ENCODE peak calls at places on chromosome 7, in nine cellular contexts. D is prostate gland, Y is HCT116, O is stomach, S is endothelial cell of umbilical vein, U is right lobe of liver, P is Peyer's patch, X is heart left ventricle, T is suprapubic skin. F is an unnamed sample.
A peak's percentile ranks its signal among the peaks of the same experiment; 100 is the strongest.

GRCh38 chr7:100736671-100737070 is 3.3 kb downstream of the ZAN start:
- DNase-seq in P (no peak), U (no peak), T (no peak), D (no peak), Y (no peak), X (no peak), S (no peak), O (no peak), F (no peak)

GRCh38 chr7:1975581-1975980 is 257.2 kb downstream of the MAD1L1 start:
- DNase-seq in D (no peak), P (no peak), Y (no peak), U (no peak), S (no peak), T (peak; percentile 46), O (no peak), X (no peak), F (no peak)

GRCh38 chr7:17651926-17652385 is 288.3 kb downstream of the SNX13 start:
- DNase-seq in Y (no peak), X (peak; percentile 38), S (peak; percentile 37), T (no peak), D (no peak), O (no peak), U (no peak), P (no peak), F (no peak)

GRCh38 chr7:115087437-115087836 is 165.5 kb downstream of the MDFIC start:
- DNase-seq in X (peak; percentile 32), T (no peak), D (no peak), U (peak; percentile 51), S (peak; percentile 97), P (no peak), Y (peak; percentile 29), O (no peak), F (no peak)

GRCh38 chr7:36301914-36302771 is 87.5 kb upstream of the ANLN start:
- DNase-seq in P (no peak), U (no peak), T (peak; percentile 41), D (no peak), X (no peak), S (peak; percentile 4), O (peak; percentile 7), Y (no peak), F (no peak)

GRCh38 chr7:13577566-13578145 is 411.8 kb downstream of the ETV1 start:
- DNase-seq in S (no peak), P (no peak), Y (no peak), O (no peak), D (no peak), U (no peak), T (no peak), X (no peak), F (no peak)

GRCh38 chr7:151374139-151374538 is 32.5 kb downstream of the NUB1 start:
- DNase-seq in U (no peak), Y (no peak), P (peak; percentile 41), O (no peak), S (no peak), T (peak; percentile 50), X (no peak), D (no peak), F (no peak)

GRCh38 chr7:139681812-139682135 is 96.0 kb downstream of the HIPK2 start:
- DNase-seq in O (no peak), Y (no peak), X (no peak), S (no peak), D (no peak), T (no peak), P (no peak), U (no peak), F (no peak)

GRCh38 chr7:2787251-2787968 is 56.7 kb downstream of the GNA12 start:
- DNase-seq in X (no peak), Y (no peak), D (no peak), U (no peak), P (no peak), T (no peak), O (no peak), S (no peak), F (no peak)

GRCh38 chr7:116776046-116776445 is 86.3 kb upstream of the CAPZA2 start:
- DNase-seq in D (no peak), S (no peak), T (no peak), Y (no peak), X (no peak), P (no peak), O (no peak), U (no peak), F (no peak)

GRCh38 chr7:91325731-91326130 is 61.5 kb downstream of the FZD1 start:
- DNase-seq in U (no peak), D (no peak), X (no peak), O (no peak), S (no peak), T (no peak), P (no peak), Y (no peak), F (no peak)

GRCh38 chr7:150363872-150364271 is 4.8 kb upstream of the REPIN1 start:
- DNase-seq in T (no peak), D (no peak), P (no peak), Y (no peak), O (no peak), X (no peak), U (no peak), S (peak; percentile 37), F (no peak)

GRCh38 chr7:25926009-25926408 is 226.0 kb upstream of the NFE2L3 start:
- DNase-seq in T (no peak), D (no peak), U (no peak), X (no peak), O (peak; percentile 51), S (peak; percentile 22), Y (peak; percentile 27), P (no peak), F (no peak)

GRCh38 chr7:145105561-145105960 is 269.7 kb upstream of the TPK1 start:
- DNase-seq in P (no peak), S (no peak), X (no peak), Y (no peak), T (no peak), D (no peak), U (no peak), O (no peak), F (no peak)

DNA sequence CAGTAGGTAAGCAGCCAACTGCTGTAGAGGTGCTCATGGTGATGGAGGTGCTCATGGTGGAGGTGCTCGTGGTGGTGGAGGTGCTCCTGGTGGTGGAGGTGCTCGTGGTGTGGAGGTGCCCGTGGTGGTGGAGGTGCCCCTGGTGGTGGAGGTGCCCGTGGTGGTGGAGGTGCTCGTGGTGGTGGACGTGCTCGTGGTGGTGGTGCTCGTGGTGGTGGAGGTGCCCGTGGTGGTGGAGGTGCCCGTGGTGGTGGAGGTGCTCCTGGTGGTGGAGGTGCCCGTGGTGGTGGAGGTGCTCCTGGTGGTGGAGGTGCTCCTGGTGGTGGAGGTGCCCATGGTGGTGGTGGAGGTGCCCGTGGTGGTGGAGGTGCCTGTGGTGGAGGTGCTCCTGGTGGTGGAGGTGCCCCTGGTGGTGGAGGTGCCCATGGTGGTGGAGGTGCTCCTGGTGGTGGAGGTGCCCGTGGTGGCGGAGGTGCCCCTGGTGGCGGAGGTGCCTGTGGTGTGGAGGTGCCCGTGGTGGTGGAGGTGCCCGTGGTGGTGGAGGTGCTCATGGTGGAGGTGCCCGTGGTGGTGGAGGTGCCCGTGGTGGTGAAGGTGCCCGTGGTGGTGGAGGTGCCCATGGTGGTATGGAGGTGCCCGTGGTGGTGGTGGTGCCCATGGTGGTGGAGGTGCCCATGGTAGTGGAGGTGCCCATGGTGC is 517.3 kb downstream of the PTPRN2 start:
- DNase-seq in S (no peak), Y (no peak), T (no peak), X (no peak), P (peak; percentile 5), O (no peak), U (no peak), D (no peak), F (no peak)
- H3K9me3 ChIP-seq in S (peaks cover 21% of the 10 kb centered on the region), Y (no peaks in the 10 kb centered on the region), T (no peaks in the 10 kb centered on the region), X (no peaks in the 10 kb centered on the region), P (no peaks in the 10 kb centered on the region), O (no peaks in the 10 kb centered on the region), U (no peaks in the 10 kb centered on the region), D (no peaks in the 10 kb centered on the region), F (no peaks in the 10 kb centered on the region)

DNA sequence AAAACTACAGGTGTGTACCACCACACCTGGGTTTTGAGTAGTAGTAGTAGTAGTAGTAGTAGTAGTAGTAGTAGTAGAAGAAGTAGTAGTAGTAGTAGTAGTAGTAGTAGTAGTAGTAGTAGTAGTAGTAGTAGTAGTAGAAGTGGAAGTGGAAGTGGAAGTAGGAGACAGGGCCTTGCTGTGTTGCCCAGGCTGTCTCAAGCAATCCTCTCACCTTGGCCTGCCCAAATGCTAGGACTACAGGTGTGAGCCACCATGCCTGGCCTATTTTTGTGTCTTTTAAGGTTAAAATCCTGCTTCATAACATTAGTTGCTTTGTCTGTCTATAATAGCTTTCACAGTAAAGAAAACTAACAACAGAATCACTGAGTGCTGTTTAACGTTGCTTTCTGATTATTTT is 111.7 kb downstream of the PODXL start:
- DNase-seq in O (no peak), P (no peak), X (no peak), D (no peak), T (no peak), Y (no peak), U (no peak), S (no peak), F (no peak)
- H3K36me3 ChIP-seq in O (no peaks in the 10 kb centered on the region), P (peaks cover 36% of the 10 kb centered on the region), X (peaks cover 67% of the 10 kb centered on the region), D (no peaks in the 10 kb centered on the region), T (peaks cover 55% of the 10 kb centered on the region), Y (peaks cover 9% of the 10 kb centered on the region), U (no peaks in the 10 kb centered on the region), S (no peaks in the 10 kb centered on the region), F (peaks cover 4% of the 10 kb centered on the region)

DNA sequence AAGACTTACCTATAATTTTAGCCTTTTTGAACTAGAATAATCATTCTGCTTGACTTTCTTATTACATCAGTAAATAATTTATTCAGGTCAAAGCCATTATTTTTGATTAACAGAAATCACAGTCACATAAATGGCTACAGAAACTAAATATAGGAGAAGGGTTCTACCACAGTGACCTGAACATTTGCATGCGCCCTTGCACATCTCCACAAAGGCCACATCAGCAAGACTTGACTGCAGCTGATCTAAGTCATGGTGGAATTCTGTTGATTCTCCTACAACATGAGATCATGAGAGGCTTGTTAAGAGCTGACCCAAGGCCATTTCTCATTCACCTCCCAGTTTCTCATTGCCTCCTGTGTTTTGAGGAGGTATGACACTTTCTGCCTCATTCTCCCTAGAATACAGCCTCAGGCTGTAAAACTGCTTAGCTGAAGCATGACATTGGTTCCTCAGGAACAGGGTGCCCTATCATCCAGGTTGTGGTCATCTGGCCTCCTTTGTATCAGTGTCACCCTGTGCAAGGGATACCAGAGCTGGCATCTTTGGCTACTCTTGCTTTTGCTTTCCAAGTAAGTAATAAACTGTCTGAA is 6.7 kb upstream of the IMMP2L start:
- DNase-seq in S (no peak), D (no peak), U (no peak), T (no peak), X (no peak), O (no peak), Y (no peak), P (no peak), F (no peak)
- TF ChIP-seq POLR2A in S (no peak), D (no peak), U (no peak), T (no peak), X (no peak), O (no peak), Y (no peak), P (no peak), F (no peak)

DNA sequence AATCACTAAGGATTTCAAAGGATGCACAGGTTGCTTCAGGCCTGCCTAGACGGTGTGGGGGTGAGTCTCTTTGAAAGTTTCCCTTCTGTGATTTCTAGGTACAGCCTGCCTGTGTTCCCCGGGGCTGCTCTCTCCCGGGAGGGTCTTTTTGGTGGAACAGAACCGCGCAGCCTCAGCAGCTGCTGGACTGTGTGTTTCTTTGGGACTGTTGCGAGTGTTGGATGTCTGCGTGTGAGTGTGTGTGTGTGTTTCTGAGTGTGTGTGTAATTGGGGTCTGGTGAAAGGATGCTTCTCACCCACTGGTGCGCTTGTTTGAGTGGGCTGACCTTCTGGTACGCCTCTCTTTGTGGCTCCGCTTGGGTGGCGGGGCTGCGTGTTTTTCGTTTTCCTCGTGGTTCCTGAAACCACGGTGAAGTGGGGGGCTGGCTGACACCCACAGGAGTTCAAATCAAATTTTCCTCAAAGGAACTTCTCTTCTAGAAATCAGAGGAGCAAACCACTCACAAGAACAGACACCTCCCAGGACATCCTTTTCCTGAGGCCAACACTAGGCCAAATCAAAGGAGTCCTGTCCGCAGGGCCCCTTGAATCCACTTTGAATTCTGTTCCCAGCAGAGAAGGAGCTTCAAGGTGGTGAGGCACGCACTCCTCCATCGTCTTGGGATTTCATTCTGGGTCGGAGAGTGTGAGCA is 30.1 kb upstream of the ZNF273 start:
- DNase-seq in Y (no peak), P (peak; percentile 25), D (no peak), U (no peak), X (no peak), S (no peak), T (peak; percentile 33), O (peak; percentile 1), F (no peak)
- H3K9me3 ChIP-seq in Y (no peaks in the 10 kb centered on the region), P (no peaks in the 10 kb centered on the region), D (no peaks in the 10 kb centered on the region), U (no peaks in the 10 kb centered on the region), X (no peaks in the 10 kb centered on the region), S (no peaks in the 10 kb centered on the region), T (no peaks in the 10 kb centered on the region), O (peaks cover 4% of the 10 kb centered on the region), F (no peaks in the 10 kb centered on the region)

F was measured in gastrocnemius medialis.